ENCODE peak calls at places on chromosomes 2 and 18, in four cellular contexts. X is endothelial cell of umbilical vein, Q is esophagus squamous epithelium, M is Caco-2. I is an unnamed sample.

GRCh38 chr2:147636888-147637270 is 207.9 kb upstream of the ACVR2A start:
- DNase-seq in M (no peak), Q (no peak), X (no peak), I (no peak)

GRCh38 chr2:120315367-120316033 is 30.4 kb upstream of the INHBB start:
- DNase-seq in X (no peak), M (no peak), Q (no peak), I (no peak)

GRCh38 chr2:65991864-65992554 is 442.9 kb upstream of the MEIS1 start:
- DNase-seq in M (no peak), X (no peak), Q (no peak), I (no peak)

GRCh38 chr2:36544638-36545338 is 53.2 kb downstream of the FEZ2 start:
- DNase-seq in X (no peak), Q (no peak), M (no peak), I (no peak)

GRCh38 chr2:27711804-27712203 is 48.1 kb downstream of the SLC4A1AP start:
- DNase-seq in M (no peak), Q (no peak), X (no peak), I (no peak)

GRCh38 chr18:74114206-74114605 is 33.4 kb downstream of the FBXO15 start:
- DNase-seq in X (no peak), Q (no peak), M (no peak), I (no peak)

GRCh38 chr2:10502803-10503107 is 54.6 kb upstream of the ODC1 start:
- DNase-seq in Q (no peak), X (no peak), M (no peak), I (no peak)

GRCh38 chr18:62745089-62745751 is 29.9 kb downstream of the PHLPP1 start:
- DNase-seq in M (no peak), X (no peak), Q (no peak), I (no peak)

GRCh38 chr2:136378712-136379595 is 261.0 kb upstream of the CXCR4 start:
- DNase-seq in M (peak), Q (no peak), X (peak), I (peak)

GRCh38 chr2:2779727-2780126 is 448.7 kb upstream of the MYT1L start:
- DNase-seq in M (no peak), X (no peak), Q (no peak), I (no peak)

GRCh38 chr18:63707816-63708215 is 5.1 kb downstream of the SERPINB11 start:
- DNase-seq in M (no peak), Q (no peak), X (no peak), I (no peak)

GRCh38 chr2:239236808-239237205 is 164.0 kb downstream of the HDAC4 start:
- DNase-seq in Q (no peak), M (no peak), X (no peak), I (no peak)

GRCh38 chr18:57915241-57915640 is 112.1 kb upstream of the ATP8B1 start:
- DNase-seq in M (no peak), Q (no peak), X (no peak), I (no peak)

GRCh38 chr2:55550368-55551102 is 31.0 kb downstream of the CFAP36 start:
- DNase-seq in X (peak), Q (no peak), M (no peak), I (no peak)

GRCh38 chr2:8197101-8197500 is 484.8 kb upstream of the ID2 start:
- DNase-seq in Q (no peak), X (no peak), M (no peak), I (peak)

GRCh38 chr2:235779444-235779896 is 285.6 kb downstream of the AGAP1 start:
- DNase-seq in X (peak), Q (no peak), M (peak), I (peak)

GRCh38 chr2:165238295-165238694 is 919 bp upstream of the SCN2A start:
- DNase-seq in M (peak), X (peak), Q (no peak), I (no peak)

GRCh38 chr2:70767699-70768584 is at the start of gene ADD2:
- DNase-seq in M (peak), X (peak), Q (no peak), I (no peak)

GRCh38 chr2:2575870-2576386 is 244.9 kb upstream of the MYT1L start:
- DNase-seq in M (no peak), Q (no peak), X (no peak), I (no peak)

DNA sequence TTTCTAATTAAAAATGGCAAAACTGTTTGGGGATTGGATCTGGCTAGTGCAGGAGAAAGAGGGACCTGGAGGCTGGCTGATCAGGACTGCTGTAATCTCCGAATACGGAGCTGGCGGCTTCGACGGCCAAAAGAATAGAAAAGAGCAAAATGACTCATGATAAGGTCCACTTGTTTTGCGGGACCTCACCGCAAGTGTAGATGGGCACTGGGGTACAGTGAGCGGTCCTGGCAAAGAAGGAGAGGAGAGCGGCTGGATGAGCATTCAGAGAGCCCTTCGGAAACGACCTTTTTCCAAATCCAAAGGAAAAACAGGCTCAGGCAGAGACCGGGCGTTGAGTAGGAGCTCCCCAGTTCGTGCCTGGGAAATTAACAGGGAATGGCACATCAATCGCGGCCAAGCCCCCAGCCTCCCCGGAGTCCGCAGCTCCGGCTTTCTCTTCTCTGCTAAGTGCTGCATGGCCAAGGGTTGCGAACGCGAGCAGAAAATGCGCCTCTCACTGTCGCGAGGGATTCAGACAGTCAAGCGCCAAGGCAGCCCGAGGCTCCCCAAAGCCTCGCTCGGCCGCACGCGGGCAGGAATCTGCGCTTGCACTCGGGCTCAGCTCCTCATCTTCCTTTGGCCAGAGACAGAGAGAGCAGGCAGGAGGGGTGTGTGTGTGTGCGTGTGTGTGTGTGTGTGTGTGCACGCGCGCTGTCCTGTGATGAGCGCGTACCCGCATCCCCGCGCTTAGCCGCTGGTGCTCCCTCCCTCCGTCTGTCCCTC is 1.8 kb downstream of the DCC start:
- DNase-seq in Q (no peak), X (no peak), M (no peak), I (no peak)
- TF ChIP-seq CTCF in Q (no peak), X (no peak), M (no peak), I (no peak)

GRCh38 chr18:2872095-2872494 is 25.3 kb downstream of the EMILIN2 start:
- DNase-seq in M (no peak), X (no peak), Q (no peak), I (no peak)

GRCh38 chr18:2880473-2880872 is 33.7 kb downstream of the EMILIN2 start:
- DNase-seq in Q (no peak), X (no peak), M (no peak), I (no peak)

GRCh38 chr18:2871111-2871720 is 24.4 kb downstream of the EMILIN2 start:
- DNase-seq in X (no peak), M (no peak), Q (no peak), I (no peak)

GRCh38 chr18:2878656-2879330 is 32.0 kb downstream of the EMILIN2 start:
- DNase-seq in Q (no peak), X (no peak), M (no peak), I (no peak)

DNA sequence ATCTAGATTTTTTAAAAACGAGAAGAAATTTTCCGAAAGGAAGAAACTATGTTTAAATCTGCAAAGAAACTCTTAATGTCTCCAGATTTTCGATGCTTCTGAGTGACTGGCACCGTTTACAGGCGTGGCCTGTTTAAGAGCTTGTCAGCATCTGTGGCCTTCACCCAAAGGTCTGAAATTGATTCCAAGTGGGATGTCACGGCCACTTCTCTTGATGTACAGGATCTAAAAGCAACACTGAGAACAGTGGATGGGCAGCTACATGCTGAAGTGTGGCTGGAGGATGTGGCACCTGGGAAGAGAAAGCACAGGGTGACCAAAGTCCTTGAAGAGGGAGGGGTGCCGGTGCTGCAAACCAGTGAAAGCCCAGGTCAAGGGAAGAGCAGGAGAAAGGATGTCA is 28.0 kb downstream of the EMILIN2 start:
- DNase-seq in Q (no peak), M (no peak), X (no peak), I (no peak)
- H3K4me3 ChIP-seq in Q (no peak), M (no peak), X (no peak), I (no peak)

GRCh38 chr2:106336740-106337139 is 131.5 kb downstream of the RGPD3 start:
- DNase-seq in Q (no peak), M (no peak), X (no peak), I (peak)

GRCh38 chr2:106339608-106340007 is 128.6 kb downstream of the RGPD3 start:
- DNase-seq in X (no peak), Q (no peak), M (no peak), I (no peak)

GRCh38 chr2:106337963-106338515 is 130.2 kb downstream of the RGPD3 start:
- DNase-seq in M (no peak), X (no peak), Q (no peak), I (no peak)

GRCh38 chr2:106341666-106342065 is 126.5 kb downstream of the RGPD3 start:
- DNase-seq in X (no peak), Q (no peak), M (no peak), I (no peak)

DNA sequence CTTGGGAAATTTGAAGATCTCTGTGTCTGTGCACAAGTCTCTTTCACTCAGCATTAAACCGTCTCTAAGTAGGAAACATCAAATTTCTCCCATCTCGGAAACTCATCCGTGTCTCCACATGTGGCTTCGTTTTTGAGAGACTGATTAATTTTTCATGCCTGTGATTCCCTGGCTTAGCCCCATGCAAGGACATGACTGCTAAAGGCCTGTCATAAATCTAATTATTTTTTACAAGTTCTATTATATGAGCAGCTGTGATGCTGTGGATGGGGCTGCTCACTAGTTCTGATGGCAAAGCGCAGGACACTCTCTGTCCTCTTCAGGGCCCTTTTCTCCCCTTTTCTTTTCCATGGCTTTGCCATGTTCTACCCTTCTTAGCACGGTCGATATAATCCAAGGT is 129.1 kb downstream of the RGPD3 start:
- DNase-seq in Q (no peak), M (no peak), X (no peak), I (no peak)
- TF ChIP-seq CTCF in Q (no peak), M (no peak), X (no peak), I (no peak)

GRCh38 chr2:20011276-20012031 is 1.0 kb downstream of the MATN3 start:
- DNase-seq in X (no peak), M (no peak), Q (no peak), I (no peak)
- H3K4me3 ChIP-seq in X (no peak), M (peak), Q (no peak), I (no peak)